ENCODE peak calls at places on chromosomes 1 and 21, in five cellular contexts. One of them, this sample, is unnamed.
A peak's percentile ranks its signal among the peaks of the same experiment; 100 is the strongest.

GRCh38 chr1:150259758-150260669 is 2.4 kb downstream of the CA14 start:
- DNase-seq in Peyer's patch: no peak
- DNase-seq in right lobe of liver: peak; percentile 53
- DNase-seq in heart left ventricle: peak; percentile 43
- DNase-seq in IMR-90: no peak
- DNase-seq in this sample: peak; percentile 59

GRCh38 chr21:43585924-43586411 is 73.3 kb downstream of the HSF2BP start:
- DNase-seq in Peyer's patch: no peak
- DNase-seq in right lobe of liver: no peak
- DNase-seq in heart left ventricle: peak; percentile 65
- DNase-seq in IMR-90: peak; percentile 98
- DNase-seq in this sample: peak; percentile 83

GRCh38 chr1:42137766-42138165 is 15.4 kb upstream of the GUCA2B start:
- DNase-seq in Peyer's patch: no peak
- DNase-seq in right lobe of liver: no peak
- DNase-seq in heart left ventricle: no peak
- DNase-seq in IMR-90: no peak
- DNase-seq in this sample: no peak

GRCh38 chr1:62882161-62882560 is 98.2 kb downstream of the ATG4C start:
- DNase-seq in Peyer's patch: no peak
- DNase-seq in right lobe of liver: no peak
- DNase-seq in heart left ventricle: no peak
- DNase-seq in IMR-90: no peak
- DNase-seq in this sample: no peak

GRCh38 chr1:172931340-172931739 is 119.4 kb downstream of the TNFSF18 start:
- DNase-seq in Peyer's patch: no peak
- DNase-seq in right lobe of liver: no peak
- DNase-seq in heart left ventricle: no peak
- DNase-seq in IMR-90: no peak
- DNase-seq in this sample: no peak

GRCh38 chr1:172449585-172450523 is 6.0 kb upstream of the PIGC start:
- DNase-seq in Peyer's patch: peak; percentile 79
- DNase-seq in right lobe of liver: peak; percentile 58
- DNase-seq in heart left ventricle: peak; percentile 54
- DNase-seq in IMR-90: peak; percentile 51
- DNase-seq in this sample: peak; percentile 71

GRCh38 chr1:231729541-231729940 is 103.0 kb downstream of the DISC1 start:
- DNase-seq in Peyer's patch: no peak
- DNase-seq in right lobe of liver: no peak
- DNase-seq in heart left ventricle: no peak
- DNase-seq in IMR-90: no peak
- DNase-seq in this sample: no peak

GRCh38 chr1:1291023-1291528 is 10.8 kb downstream of the SCNN1D start:
- DNase-seq in Peyer's patch: no peak
- DNase-seq in right lobe of liver: no peak
- DNase-seq in heart left ventricle: no peak
- DNase-seq in IMR-90: no peak
- DNase-seq in this sample: no peak

GRCh38 chr21:28899744-28900143 is 92.9 kb downstream of the LTN1 start:
- DNase-seq in Peyer's patch: no peak
- DNase-seq in right lobe of liver: no peak
- DNase-seq in heart left ventricle: no peak
- DNase-seq in IMR-90: peak; percentile 78
- DNase-seq in this sample: no peak

GRCh38 chr1:159000627-159001026 is 9.1 kb upstream of the IFI16 start:
- DNase-seq in Peyer's patch: peak; percentile 83
- DNase-seq in right lobe of liver: peak; percentile 81
- DNase-seq in heart left ventricle: peak; percentile 87
- DNase-seq in IMR-90: peak; percentile 94
- DNase-seq in this sample: peak; percentile 90

GRCh38 chr1:94862718-94863117 is 42.6 kb downstream of the SLC44A3 start:
- DNase-seq in Peyer's patch: no peak
- DNase-seq in right lobe of liver: no peak
- DNase-seq in heart left ventricle: no peak
- DNase-seq in IMR-90: no peak
- DNase-seq in this sample: no peak

GRCh38 chr1:170168263-170168662 is 22.5 kb downstream of the NTMT2 start:
- DNase-seq in Peyer's patch: no peak
- DNase-seq in right lobe of liver: no peak
- DNase-seq in heart left ventricle: no peak
- DNase-seq in IMR-90: peak; percentile 64
- DNase-seq in this sample: no peak

GRCh38 chr1:153640873-153641272 is 7.0 kb downstream of the CHTOP start:
- DNase-seq in Peyer's patch: no peak
- DNase-seq in right lobe of liver: no peak
- DNase-seq in heart left ventricle: no peak
- DNase-seq in IMR-90: no peak
- DNase-seq in this sample: no peak
- H3K4me1 ChIP-seq in Peyer's patch: peaks cover 22% of the 10 kb centered on the region
- H3K4me1 ChIP-seq in right lobe of liver: no peaks in the 10 kb centered on the region
- H3K4me1 ChIP-seq in heart left ventricle: peaks cover 4% of the 10 kb centered on the region
- H3K4me1 ChIP-seq in IMR-90: no peaks in the 10 kb centered on the region
- H3K4me1 ChIP-seq in this sample: peaks cover 17% of the 10 kb centered on the region

GRCh38 chr1:161045749-161046573 is at the start of gene USF1:
- DNase-seq in Peyer's patch: peak; percentile 97
- DNase-seq in right lobe of liver: peak; percentile 90
- DNase-seq in heart left ventricle: peak; percentile 94
- DNase-seq in IMR-90: peak; percentile 95
- DNase-seq in this sample: peak; percentile 97
- TF ChIP-seq POLR2A in Peyer's patch: peak; percentile 86
- TF ChIP-seq POLR2A in right lobe of liver: peak; percentile 68
- TF ChIP-seq POLR2A in heart left ventricle: peak; percentile 18
- TF ChIP-seq POLR2A in IMR-90: peak; percentile 92
- TF ChIP-seq POLR2A in this sample: peak; percentile 90

GRCh38 chr1:25755475-25756125 is 44.4 kb upstream of the SELENON start:
- DNase-seq in Peyer's patch: no peak
- DNase-seq in right lobe of liver: no peak
- DNase-seq in heart left ventricle: no peak
- DNase-seq in IMR-90: no peak
- DNase-seq in this sample: no peak
- TF ChIP-seq CTCF in Peyer's patch: no peak
- TF ChIP-seq CTCF in right lobe of liver: no peak
- TF ChIP-seq CTCF in heart left ventricle: no peak
- TF ChIP-seq CTCF in IMR-90: no peak
- TF ChIP-seq CTCF in this sample: no peak

GRCh38 chr1:43542515-43543458 is 12.1 kb downstream of the PTPRF start:
- DNase-seq in Peyer's patch: no peak
- DNase-seq in right lobe of liver: no peak
- DNase-seq in heart left ventricle: no peak
- DNase-seq in IMR-90: no peak
- DNase-seq in this sample: no peak
- H3K4me1 ChIP-seq in Peyer's patch: peaks cover 74% of the 10 kb centered on the region
- H3K4me1 ChIP-seq in right lobe of liver: peaks cover 4% of the 10 kb centered on the region
- H3K4me1 ChIP-seq in heart left ventricle: no peaks in the 10 kb centered on the region
- H3K4me1 ChIP-seq in IMR-90: peaks cover 4% of the 10 kb centered on the region
- H3K4me1 ChIP-seq in this sample: peaks cover 12% of the 10 kb centered on the region

GRCh38 chr1:201537028-201537427 is 1.9 kb upstream of the NAV1 start:
- DNase-seq in Peyer's patch: no peak
- DNase-seq in right lobe of liver: no peak
- DNase-seq in heart left ventricle: no peak
- DNase-seq in IMR-90: no peak
- DNase-seq in this sample: no peak

GRCh38 chr1:201537467-201537866 is 1.5 kb upstream of the NAV1 start:
- DNase-seq in Peyer's patch: no peak
- DNase-seq in right lobe of liver: no peak
- DNase-seq in heart left ventricle: no peak
- DNase-seq in IMR-90: no peak
- DNase-seq in this sample: no peak

GRCh38 chr1:201537966-201538617 is 835 bp upstream of the NAV1 start:
- DNase-seq in Peyer's patch: no peak
- DNase-seq in right lobe of liver: no peak
- DNase-seq in heart left ventricle: no peak
- DNase-seq in IMR-90: no peak
- DNase-seq in this sample: no peak

GRCh38 chr1:201539561-201540404 is 856 bp downstream of the NAV1 start:
- DNase-seq in Peyer's patch: peak; percentile 55
- DNase-seq in right lobe of liver: peak; percentile 71
- DNase-seq in heart left ventricle: peak; percentile 78
- DNase-seq in IMR-90: peak; percentile 84
- DNase-seq in this sample: peak; percentile 42

GRCh38 chr1:201538618-201539551 is at the start of gene NAV1:
- DNase-seq in Peyer's patch: peak; percentile 56
- DNase-seq in right lobe of liver: peak; percentile 74
- DNase-seq in heart left ventricle: peak; percentile 83
- DNase-seq in IMR-90: peak; percentile 75
- DNase-seq in this sample: no peak
- TF ChIP-seq POLR2A in Peyer's patch: no peak
- TF ChIP-seq POLR2A in right lobe of liver: peak; percentile 58
- TF ChIP-seq POLR2A in heart left ventricle: no peak
- TF ChIP-seq POLR2A in IMR-90: peak; percentile 91
- TF ChIP-seq POLR2A in this sample: no peak

DNA sequence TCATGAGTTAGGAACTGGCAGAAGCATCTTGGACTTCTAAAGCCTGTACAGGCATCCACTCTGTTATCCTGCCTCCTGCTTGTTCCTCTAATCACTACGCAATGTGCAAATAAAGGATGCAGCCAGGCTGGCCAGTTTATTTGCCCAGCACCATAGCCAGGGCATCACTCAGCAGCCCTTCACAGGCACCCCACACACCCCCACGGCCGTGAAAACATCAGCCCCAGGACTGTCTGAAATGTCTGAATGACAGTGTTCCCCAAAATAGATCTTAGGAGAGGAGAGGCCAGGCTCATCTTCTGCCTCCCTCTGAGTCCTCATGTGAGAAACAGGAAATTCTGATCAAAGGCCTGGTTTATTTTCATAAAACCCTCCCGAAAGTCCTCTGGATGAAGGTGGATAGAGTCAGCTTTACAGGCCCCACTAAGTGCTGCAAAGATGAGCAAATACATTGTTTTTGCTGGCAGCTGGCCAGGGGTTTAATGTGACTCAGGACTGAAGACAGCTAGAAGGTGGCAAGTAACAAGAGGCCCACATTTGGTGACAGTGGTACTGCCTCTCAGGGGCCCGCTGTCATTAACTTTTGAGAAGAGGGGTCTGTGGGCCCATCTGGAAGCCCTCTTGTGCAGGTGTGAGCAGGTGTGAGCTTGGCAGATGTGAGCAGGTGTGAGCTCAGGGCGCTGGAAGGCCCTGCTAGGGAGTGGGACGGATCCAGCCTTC is 32.9 kb downstream of the GRHL3 start:
- DNase-seq in Peyer's patch: no peak
- DNase-seq in right lobe of liver: no peak
- DNase-seq in heart left ventricle: no peak
- DNase-seq in IMR-90: peak; percentile 73
- DNase-seq in this sample: no peak
- TF ChIP-seq CTCF in Peyer's patch: no peak
- TF ChIP-seq CTCF in right lobe of liver: no peak
- TF ChIP-seq CTCF in heart left ventricle: no peak
- TF ChIP-seq CTCF in IMR-90: no peak
- TF ChIP-seq CTCF in this sample: no peak

GRCh38 chr1:32198237-32199042 is 2.0 kb upstream of the CCDC28B start:
- DNase-seq in Peyer's patch: no peak
- DNase-seq in right lobe of liver: no peak
- DNase-seq in heart left ventricle: no peak
- DNase-seq in IMR-90: no peak
- DNase-seq in this sample: no peak
- H3K4me1 ChIP-seq in Peyer's patch: peaks cover 26% of the 10 kb centered on the region
- H3K4me1 ChIP-seq in right lobe of liver: no peaks in the 10 kb centered on the region
- H3K4me1 ChIP-seq in heart left ventricle: peaks cover 5% of the 10 kb centered on the region
- H3K4me1 ChIP-seq in IMR-90: peaks cover 31% of the 10 kb centered on the region
- H3K4me1 ChIP-seq in this sample: peaks cover 29% of the 10 kb centered on the region

GRCh38 chr1:28259935-28260802 is 851 bp downstream of the SESN2 start:
- DNase-seq in Peyer's patch: peak; percentile 80
- DNase-seq in right lobe of liver: peak; percentile 73
- DNase-seq in heart left ventricle: peak; percentile 82
- DNase-seq in IMR-90: peak; percentile 88
- DNase-seq in this sample: peak; percentile 82
- TF ChIP-seq POLR2A in Peyer's patch: no peak
- TF ChIP-seq POLR2A in right lobe of liver: no peak
- TF ChIP-seq POLR2A in heart left ventricle: no peak
- TF ChIP-seq POLR2A in IMR-90: no peak
- TF ChIP-seq POLR2A in this sample: no peak

GRCh38 chr1:195733826-195734225 is 874.4 kb downstream of the KCNT2 start:
- DNase-seq in Peyer's patch: no peak
- DNase-seq in right lobe of liver: no peak
- DNase-seq in heart left ventricle: no peak
- DNase-seq in IMR-90: no peak
- DNase-seq in this sample: peak; percentile 49
- TF ChIP-seq CTCF in Peyer's patch: no peak
- TF ChIP-seq CTCF in right lobe of liver: peak; percentile 6
- TF ChIP-seq CTCF in heart left ventricle: no peak
- TF ChIP-seq CTCF in IMR-90: peak; percentile 21
- TF ChIP-seq CTCF in this sample: no peak

This sample was measured in testis.